ENCODE peak calls at places on chromosomes 16 and 17, in nine cellular contexts. One of them, this sample, is unnamed.
A peak's percentile ranks its signal among the peaks of the same experiment; 100 is the strongest.

GRCh38 chr17:33750943-33751701 is 458.0 kb upstream of the ASIC2 start:
- DNase-seq in T-helper 9 cell: peak; percentile 49
- DNase-seq in SK-N-MC: peak; percentile 72
- DNase-seq in A172: peak; percentile 47
- DNase-seq in stimulated activated CD8-positive, alpha-beta memory T cell treated with anti-CD3 and anti-CD28 coated beads, Interleukin-2, amount 100 ng/mL, for 48 hours: peak; percentile 20
- DNase-seq in CD8-positive, alpha-beta memory T cell: peak; percentile 66
- DNase-seq in EH: peak; percentile 65
- DNase-seq in HTR-8/SVneo: peak; percentile 68
- DNase-seq in activated gamma-delta T cell treated with anti-CD3 and anti-CD28 coated beads, Interleukin-2, amount 50 U/mL, for 16 hours: peak; percentile 36
- DNase-seq in this sample: peak; percentile 39

GRCh38 chr17:6084226-6085161 is 14.3 kb downstream of the WSCD1 start:
- DNase-seq in stimulated activated CD8-positive, alpha-beta memory T cell treated with anti-CD3 and anti-CD28 coated beads, Interleukin-2, amount 100 ng/mL, for 48 hours: no peak
- DNase-seq in HTR-8/SVneo: no peak
- DNase-seq in T-helper 9 cell: no peak
- DNase-seq in SK-N-MC: no peak
- DNase-seq in activated gamma-delta T cell treated with anti-CD3 and anti-CD28 coated beads, Interleukin-2, amount 50 U/mL, for 16 hours: no peak
- DNase-seq in CD8-positive, alpha-beta memory T cell: no peak
- DNase-seq in EH: no peak
- DNase-seq in A172: no peak
- DNase-seq in this sample: no peak

GRCh38 chr16:8756755-8757154 is 40.7 kb downstream of the TMEM186 start:
- DNase-seq in EH: no peak
- DNase-seq in activated gamma-delta T cell treated with anti-CD3 and anti-CD28 coated beads, Interleukin-2, amount 50 U/mL, for 16 hours: no peak
- DNase-seq in T-helper 9 cell: no peak
- DNase-seq in CD8-positive, alpha-beta memory T cell: no peak
- DNase-seq in stimulated activated CD8-positive, alpha-beta memory T cell treated with anti-CD3 and anti-CD28 coated beads, Interleukin-2, amount 100 ng/mL, for 48 hours: no peak
- DNase-seq in A172: no peak
- DNase-seq in HTR-8/SVneo: no peak
- DNase-seq in SK-N-MC: no peak
- DNase-seq in this sample: no peak

GRCh38 chr16:8727084-8727590 is 52.7 kb downstream of the ABAT start:
- DNase-seq in SK-N-MC: no peak
- DNase-seq in CD8-positive, alpha-beta memory T cell: no peak
- DNase-seq in T-helper 9 cell: no peak
- DNase-seq in A172: no peak
- DNase-seq in HTR-8/SVneo: no peak
- DNase-seq in stimulated activated CD8-positive, alpha-beta memory T cell treated with anti-CD3 and anti-CD28 coated beads, Interleukin-2, amount 100 ng/mL, for 48 hours: no peak
- DNase-seq in activated gamma-delta T cell treated with anti-CD3 and anti-CD28 coated beads, Interleukin-2, amount 50 U/mL, for 16 hours: no peak
- DNase-seq in EH: no peak
- DNase-seq in this sample: no peak

GRCh38 chr17:39916918-39917317 is 1.5 kb downstream of the GSDMB start:
- DNase-seq in T-helper 9 cell: no peak
- DNase-seq in EH: peak; percentile 27
- DNase-seq in activated gamma-delta T cell treated with anti-CD3 and anti-CD28 coated beads, Interleukin-2, amount 50 U/mL, for 16 hours: no peak
- DNase-seq in CD8-positive, alpha-beta memory T cell: no peak
- DNase-seq in HTR-8/SVneo: no peak
- DNase-seq in stimulated activated CD8-positive, alpha-beta memory T cell treated with anti-CD3 and anti-CD28 coated beads, Interleukin-2, amount 100 ng/mL, for 48 hours: no peak
- DNase-seq in A172: no peak
- DNase-seq in SK-N-MC: no peak
- DNase-seq in this sample: no peak

GRCh38 chr17:27569257-27569722 is 61.7 kb upstream of the LGALS9 start:
- DNase-seq in CD8-positive, alpha-beta memory T cell: peak; percentile 77
- DNase-seq in SK-N-MC: no peak
- DNase-seq in EH: peak; percentile 44
- DNase-seq in activated gamma-delta T cell treated with anti-CD3 and anti-CD28 coated beads, Interleukin-2, amount 50 U/mL, for 16 hours: peak; percentile 52
- DNase-seq in stimulated activated CD8-positive, alpha-beta memory T cell treated with anti-CD3 and anti-CD28 coated beads, Interleukin-2, amount 100 ng/mL, for 48 hours: peak; percentile 59
- DNase-seq in T-helper 9 cell: peak; percentile 15
- DNase-seq in A172: no peak
- DNase-seq in HTR-8/SVneo: no peak
- DNase-seq in this sample: no peak

GRCh38 chr16:10895053-10895946 is 18.3 kb downstream of the CIITA start:
- DNase-seq in EH: peak; percentile 59
- DNase-seq in A172: peak; percentile 27
- DNase-seq in HTR-8/SVneo: peak; percentile 67
- DNase-seq in CD8-positive, alpha-beta memory T cell: peak; percentile 51
- DNase-seq in T-helper 9 cell: peak; percentile 26
- DNase-seq in SK-N-MC: no peak
- DNase-seq in activated gamma-delta T cell treated with anti-CD3 and anti-CD28 coated beads, Interleukin-2, amount 50 U/mL, for 16 hours: no peak
- DNase-seq in stimulated activated CD8-positive, alpha-beta memory T cell treated with anti-CD3 and anti-CD28 coated beads, Interleukin-2, amount 100 ng/mL, for 48 hours: no peak
- DNase-seq in this sample: no peak

GRCh38 chr16:25256821-25257503 is 683 bp downstream of the ZKSCAN2 start:
- DNase-seq in T-helper 9 cell: no peak
- DNase-seq in EH: peak; percentile 53
- DNase-seq in SK-N-MC: no peak
- DNase-seq in HTR-8/SVneo: peak; percentile 17
- DNase-seq in CD8-positive, alpha-beta memory T cell: no peak
- DNase-seq in stimulated activated CD8-positive, alpha-beta memory T cell treated with anti-CD3 and anti-CD28 coated beads, Interleukin-2, amount 100 ng/mL, for 48 hours: no peak
- DNase-seq in activated gamma-delta T cell treated with anti-CD3 and anti-CD28 coated beads, Interleukin-2, amount 50 U/mL, for 16 hours: no peak
- DNase-seq in A172: no peak
- DNase-seq in this sample: no peak

GRCh38 chr17:19288453-19288852 is 51.3 kb downstream of the EPN2 start:
- DNase-seq in A172: peak; percentile 30
- DNase-seq in activated gamma-delta T cell treated with anti-CD3 and anti-CD28 coated beads, Interleukin-2, amount 50 U/mL, for 16 hours: no peak
- DNase-seq in HTR-8/SVneo: peak; percentile 69
- DNase-seq in EH: peak; percentile 42
- DNase-seq in T-helper 9 cell: no peak
- DNase-seq in SK-N-MC: no peak
- DNase-seq in CD8-positive, alpha-beta memory T cell: no peak
- DNase-seq in stimulated activated CD8-positive, alpha-beta memory T cell treated with anti-CD3 and anti-CD28 coated beads, Interleukin-2, amount 100 ng/mL, for 48 hours: no peak
- DNase-seq in this sample: peak; percentile 80

GRCh38 chr17:7523033-7523432 is 25.8 kb upstream of the TNFSF12 start:
- DNase-seq in A172: no peak
- DNase-seq in activated gamma-delta T cell treated with anti-CD3 and anti-CD28 coated beads, Interleukin-2, amount 50 U/mL, for 16 hours: no peak
- DNase-seq in EH: peak; percentile 21
- DNase-seq in SK-N-MC: no peak
- DNase-seq in HTR-8/SVneo: no peak
- DNase-seq in T-helper 9 cell: peak; percentile 49
- DNase-seq in CD8-positive, alpha-beta memory T cell: peak; percentile 62
- DNase-seq in stimulated activated CD8-positive, alpha-beta memory T cell treated with anti-CD3 and anti-CD28 coated beads, Interleukin-2, amount 100 ng/mL, for 48 hours: peak; percentile 14
- DNase-seq in this sample: no peak

GRCh38 chr17:4908301-4908700 is 5.4 kb upstream of the CHRNE start:
- DNase-seq in EH: peak; percentile 65
- DNase-seq in SK-N-MC: peak; percentile 28
- DNase-seq in A172: no peak
- DNase-seq in HTR-8/SVneo: no peak
- DNase-seq in CD8-positive, alpha-beta memory T cell: peak; percentile 47
- DNase-seq in stimulated activated CD8-positive, alpha-beta memory T cell treated with anti-CD3 and anti-CD28 coated beads, Interleukin-2, amount 100 ng/mL, for 48 hours: no peak
- DNase-seq in T-helper 9 cell: no peak
- DNase-seq in activated gamma-delta T cell treated with anti-CD3 and anti-CD28 coated beads, Interleukin-2, amount 50 U/mL, for 16 hours: no peak
- DNase-seq in this sample: no peak

GRCh38 chr17:44266402-44267164 is 1.4 kb downstream of the SLC4A1 start:
- DNase-seq in EH: no peak
- DNase-seq in stimulated activated CD8-positive, alpha-beta memory T cell treated with anti-CD3 and anti-CD28 coated beads, Interleukin-2, amount 100 ng/mL, for 48 hours: no peak
- DNase-seq in A172: peak; percentile 19
- DNase-seq in activated gamma-delta T cell treated with anti-CD3 and anti-CD28 coated beads, Interleukin-2, amount 50 U/mL, for 16 hours: no peak
- DNase-seq in SK-N-MC: no peak
- DNase-seq in T-helper 9 cell: no peak
- DNase-seq in CD8-positive, alpha-beta memory T cell: no peak
- DNase-seq in HTR-8/SVneo: no peak
- DNase-seq in this sample: no peak

GRCh38 chr17:66455022-66455547 is 152.7 kb downstream of the PRKCA start:
- DNase-seq in EH: no peak
- DNase-seq in A172: no peak
- DNase-seq in stimulated activated CD8-positive, alpha-beta memory T cell treated with anti-CD3 and anti-CD28 coated beads, Interleukin-2, amount 100 ng/mL, for 48 hours: no peak
- DNase-seq in activated gamma-delta T cell treated with anti-CD3 and anti-CD28 coated beads, Interleukin-2, amount 50 U/mL, for 16 hours: no peak
- DNase-seq in HTR-8/SVneo: no peak
- DNase-seq in SK-N-MC: no peak
- DNase-seq in T-helper 9 cell: no peak
- DNase-seq in CD8-positive, alpha-beta memory T cell: no peak
- DNase-seq in this sample: no peak

GRCh38 chr17:8118769-8119574 is 658 bp upstream of the ALOXE3 start:
- DNase-seq in CD8-positive, alpha-beta memory T cell: peak; percentile 91
- DNase-seq in stimulated activated CD8-positive, alpha-beta memory T cell treated with anti-CD3 and anti-CD28 coated beads, Interleukin-2, amount 100 ng/mL, for 48 hours: peak; percentile 79
- DNase-seq in T-helper 9 cell: peak; percentile 76
- DNase-seq in A172: peak; percentile 88
- DNase-seq in HTR-8/SVneo: peak; percentile 80
- DNase-seq in SK-N-MC: peak; percentile 68
- DNase-seq in EH: peak; percentile 85
- DNase-seq in activated gamma-delta T cell treated with anti-CD3 and anti-CD28 coated beads, Interleukin-2, amount 50 U/mL, for 16 hours: peak; percentile 73
- DNase-seq in this sample: peak; percentile 82

GRCh38 chr16:69619514-69619913 is 53.7 kb downstream of the NFAT5 start:
- DNase-seq in SK-N-MC: no peak
- DNase-seq in CD8-positive, alpha-beta memory T cell: no peak
- DNase-seq in stimulated activated CD8-positive, alpha-beta memory T cell treated with anti-CD3 and anti-CD28 coated beads, Interleukin-2, amount 100 ng/mL, for 48 hours: no peak
- DNase-seq in T-helper 9 cell: no peak
- DNase-seq in A172: no peak
- DNase-seq in activated gamma-delta T cell treated with anti-CD3 and anti-CD28 coated beads, Interleukin-2, amount 50 U/mL, for 16 hours: no peak
- DNase-seq in EH: no peak
- DNase-seq in HTR-8/SVneo: no peak
- DNase-seq in this sample: no peak

GRCh38 chr17:49227436-49228261 is 2.9 kb downstream of the PHOSPHO1 start:
- DNase-seq in T-helper 9 cell: peak; percentile 75
- DNase-seq in CD8-positive, alpha-beta memory T cell: peak; percentile 86
- DNase-seq in activated gamma-delta T cell treated with anti-CD3 and anti-CD28 coated beads, Interleukin-2, amount 50 U/mL, for 16 hours: peak; percentile 75
- DNase-seq in SK-N-MC: peak; percentile 60
- DNase-seq in HTR-8/SVneo: peak; percentile 91
- DNase-seq in A172: peak; percentile 78
- DNase-seq in EH: peak; percentile 73
- DNase-seq in stimulated activated CD8-positive, alpha-beta memory T cell treated with anti-CD3 and anti-CD28 coated beads, Interleukin-2, amount 100 ng/mL, for 48 hours: peak; percentile 66
- DNase-seq in this sample: peak; percentile 33

GRCh38 chr17:6070280-6070894 is at the start of gene WSCD1:
- DNase-seq in activated gamma-delta T cell treated with anti-CD3 and anti-CD28 coated beads, Interleukin-2, amount 50 U/mL, for 16 hours: no peak
- DNase-seq in EH: peak; percentile 2
- DNase-seq in SK-N-MC: no peak
- DNase-seq in A172: no peak
- DNase-seq in stimulated activated CD8-positive, alpha-beta memory T cell treated with anti-CD3 and anti-CD28 coated beads, Interleukin-2, amount 100 ng/mL, for 48 hours: no peak
- DNase-seq in T-helper 9 cell: no peak
- DNase-seq in HTR-8/SVneo: no peak
- DNase-seq in CD8-positive, alpha-beta memory T cell: no peak
- DNase-seq in this sample: no peak

This sample was measured in kidney glomerular epithelial cell.